ENCODE peak calls at places on chromosome 17, in nine cellular contexts. S is iris pigment epithelial cell; G is stimulated activated naive CD4-positive, alpha-beta T cell; E is pancreas; F is non-pigmented ciliary epithelial cell; X is head of caudate nucleus; W is NCI-H2171 treated with DMSO at 0.1 percent for 48 hours; J is occipital lobe; B is T-cell. T is an unnamed sample.

GRCh38 chr17:6857336-6857735 is 25.8 kb upstream of the TEKT1 start:
- DNase-seq in S (no peak), G (no peak), E (no peak), F (no peak), X (no peak), W (no peak), J (no peak), B (no peak), T (no peak)

GRCh38 chr17:82527893-82528292 is 8.4 kb downstream of the FOXK2 start:
- DNase-seq in S (no peak), G (no peak), E (no peak), F (no peak), X (no peak), W (no peak), J (no peak), B (no peak), T (no peak)

GRCh38 chr17:30228011-30228410 is 7.5 kb downstream of the SLC6A4 start:
- DNase-seq in S (no peak), G (no peak), E (no peak), F (no peak), X (no peak), W (no peak), J (no peak), B (no peak), T (no peak)

GRCh38 chr17:31696184-31696602 is 162.9 kb downstream of the COPRS start:
- DNase-seq in S (peak), G (no peak), E (peak), F (no peak), X (no peak), W (no peak), J (peak), B (no peak), T (no peak)

GRCh38 chr17:6793748-6794493 is 17.9 kb downstream of the FBXO39 start:
- DNase-seq in S (no peak), G (no peak), E (no peak), F (no peak), X (no peak), W (no peak), J (no peak), B (no peak), T (no peak)

GRCh38 chr17:8188408-8188839 is 1.6 kb downstream of the BORCS6 start:
- DNase-seq in S (no peak), G (peak), E (peak), F (no peak), X (no peak), W (no peak), J (no peak), B (peak), T (peak)

GRCh38 chr17:61007980-61008379 is 330.3 kb downstream of the BCAS3 start:
- DNase-seq in S (peak), G (no peak), E (no peak), F (peak), X (no peak), W (no peak), J (no peak), B (no peak), T (no peak)

GRCh38 chr17:20955437-20956323 is 87.1 kb downstream of the USP22 start:
- DNase-seq in S (peak), G (no peak), E (no peak), F (no peak), X (no peak), W (no peak), J (no peak), B (no peak), T (no peak)

GRCh38 chr17:2058521-2059124 is 3.7 kb downstream of the HIC1 start:
- DNase-seq in S (peak), G (peak), E (peak), F (no peak), X (peak), W (no peak), J (no peak), B (peak), T (peak)

GRCh38 chr17:41816637-41817320 is 4.0 kb downstream of the FKBP10 start:
- DNase-seq in S (no peak), G (no peak), E (no peak), F (no peak), X (no peak), W (no peak), J (no peak), B (no peak), T (no peak)

GRCh38 chr17:5770556-5771270 is 186.4 kb upstream of the NLRP1 start:
- DNase-seq in S (no peak), G (no peak), E (no peak), F (no peak), X (no peak), W (no peak), J (no peak), B (no peak), T (no peak)

GRCh38 chr17:69828087-69828486 is 246.9 kb upstream of the KCNJ16 start:
- DNase-seq in S (peak), G (no peak), E (peak), F (no peak), X (no peak), W (no peak), J (no peak), B (no peak), T (no peak)

GRCh38 chr17:13510062-13510461 is 91.7 kb downstream of the HS3ST3A1 start:
- DNase-seq in S (no peak), G (no peak), E (no peak), F (no peak), X (no peak), W (no peak), J (no peak), B (no peak), T (no peak)

GRCh38 chr17:70525976-70526375 is 356.6 kb downstream of the KCNJ2 start:
- DNase-seq in S (no peak), G (no peak), E (no peak), F (no peak), X (no peak), W (no peak), J (no peak), B (no peak), T (no peak)

GRCh38 chr17:12712415-12712814 is 46.7 kb downstream of the MYOCD start:
- DNase-seq in S (no peak), G (no peak), E (no peak), F (no peak), X (no peak), W (no peak), J (no peak), B (no peak), T (no peak)

GRCh38 chr17:53619025-53619424 is 203.7 kb upstream of the KIF2B start:
- DNase-seq in S (no peak), G (no peak), E (no peak), F (no peak), X (no peak), W (no peak), J (no peak), B (no peak), T (no peak)

GRCh38 chr17:82929676-82930042 is 89.8 kb upstream of the ZNF750 start:
- DNase-seq in S (no peak), G (no peak), E (no peak), F (no peak), X (no peak), W (no peak), J (no peak), B (no peak), T (no peak)